ENCODE peak calls at places on chromosome X, in seven cellular contexts. N is astrocyte of the cerebellum; I is astrocyte; Z is CD8-positive, alpha-beta memory T cell; Q is HCT116; W is skeletal muscle cell; A is OCI-LY7. M is an unnamed sample.

GRCh38 chrX:47146121-47146935 is 1.3 kb downstream of the RBM10 start:
- DNase-seq in N (no peak), I (no peak), Z (peak), Q (no peak), W (no peak), A (no peak), M (no peak)

GRCh38 chrX:147884958-147885357 is 26.8 kb upstream of the FMR1 start:
- DNase-seq in N (no peak), I (no peak), Z (no peak), Q (no peak), W (no peak), A (no peak), M (peak)

GRCh38 chrX:101136235-101136634 is 38.2 kb downstream of the CENPI start:
- DNase-seq in N (no peak), I (peak), Z (no peak), Q (no peak), W (no peak), A (no peak), M (no peak)

GRCh38 chrX:103817502-103817901 is 14.6 kb downstream of the RAB9B start:
- DNase-seq in N (peak), I (no peak), Z (peak), Q (peak), W (no peak), A (peak), M (peak)

GRCh38 chrX:39749728-39750127 is 348.0 kb downstream of the BCOR start:
- DNase-seq in N (no peak), I (no peak), Z (no peak), Q (no peak), W (no peak), A (no peak), M (no peak)

GRCh38 chrX:40201486-40201885 is 103.7 kb upstream of the BCOR start:
- DNase-seq in N (no peak), I (no peak), Z (no peak), Q (no peak), W (no peak), A (peak), M (no peak)

GRCh38 chrX:67612231-67612630 is 68.4 kb downstream of the AR start:
- DNase-seq in N (no peak), I (peak), Z (no peak), Q (no peak), W (peak), A (no peak), M (peak)

GRCh38 chrX:110089656-110090404 is 86.9 kb downstream of the TMEM164 start:
- DNase-seq in N (no peak), I (peak), Z (no peak), Q (no peak), W (no peak), A (no peak), M (no peak)

GRCh38 chrX:104482757-104483156 is 83.2 kb upstream of the IL1RAPL2 start:
- DNase-seq in N (no peak), I (no peak), Z (no peak), Q (no peak), W (no peak), A (peak), M (peak)

DNA sequence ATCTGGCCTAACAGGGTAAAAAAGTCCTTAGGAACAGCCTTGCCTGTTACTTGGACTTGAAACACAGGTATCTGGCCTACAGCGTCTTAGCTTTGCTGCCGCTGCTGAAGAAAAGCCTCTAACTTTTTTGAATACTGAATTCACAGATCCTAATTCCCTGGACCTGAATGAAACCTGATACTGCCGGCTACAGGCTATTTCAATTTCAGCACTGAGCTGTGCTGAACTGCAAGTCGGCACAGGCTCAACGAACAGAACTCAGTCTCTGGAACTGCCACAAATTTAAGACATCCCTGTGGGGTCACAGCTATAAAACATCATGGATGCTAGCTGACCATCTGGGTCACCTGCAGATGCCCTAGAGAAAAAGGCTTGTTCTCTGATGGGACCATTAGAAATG is 7.2 kb downstream of the NR0B1 start:
- DNase-seq in N (no peak), I (peak), Z (no peak), Q (no peak), W (no peak), A (no peak), M (peak)
- H3K4me3 ChIP-seq in N (no peak), I (no peak), Z (no peak), Q (no peak), W (no peak), A (no peak), M (no peak)

GRCh38 chrX:53438174-53438831 is 4.1 kb upstream of the HSD17B10 start:
- DNase-seq in N (no peak), I (no peak), Z (no peak), Q (no peak), W (no peak), A (no peak), M (no peak)

GRCh38 chrX:53438832-53439230 is 4.7 kb upstream of the HSD17B10 start:
- DNase-seq in N (no peak), I (no peak), Z (no peak), Q (no peak), W (no peak), A (no peak), M (no peak)

GRCh38 chrX:53441531-53442321 is 7.6 kb upstream of the HSD17B10 start:
- DNase-seq in N (no peak), I (peak), Z (peak), Q (peak), W (no peak), A (no peak), M (peak)

GRCh38 chrX:53440631-53441517 is 6.7 kb upstream of the HSD17B10 start:
- DNase-seq in N (no peak), I (peak), Z (no peak), Q (no peak), W (no peak), A (no peak), M (peak)

DNA sequence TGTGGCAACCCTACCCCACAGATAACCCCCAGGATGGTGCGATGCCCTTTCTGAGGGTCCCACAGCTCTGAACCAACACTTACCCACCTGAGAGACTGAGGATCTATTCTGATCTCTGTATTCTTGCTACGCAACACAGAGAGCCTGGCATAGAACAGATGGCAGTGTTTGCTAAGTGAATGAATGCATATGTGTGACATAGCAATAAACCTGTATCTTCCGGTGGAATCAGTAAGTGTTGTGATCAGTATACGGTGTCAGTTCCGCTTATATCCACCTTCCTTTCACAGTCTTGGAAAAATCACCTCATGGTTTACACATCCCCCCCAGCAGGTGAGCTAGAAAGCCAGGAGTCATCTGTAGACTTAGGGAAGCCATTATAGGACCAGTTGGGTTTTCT is 5.9 kb upstream of the HSD17B10 start:
- DNase-seq in N (no peak), I (no peak), Z (no peak), Q (no peak), W (no peak), A (no peak), M (no peak)
- H3K4me3 ChIP-seq in N (no peak), I (no peak), Z (no peak), Q (peak), W (peak), A (no peak), M (peak)

GRCh38 chrX:114583646-114584433 is at the start of gene HTR2C:
- DNase-seq in N (no peak), I (no peak), Z (no peak), Q (no peak), W (no peak), A (no peak), M (no peak)
- H3K4me3 ChIP-seq in N (peak), I (no peak), Z (no peak), Q (no peak), W (peak), A (no peak), M (no peak)

GRCh38 chrX:25013593-25014365 is 2.0 kb downstream of the ARX start:
- DNase-seq in N (no peak), I (no peak), Z (no peak), Q (no peak), W (no peak), A (peak), M (no peak)

GRCh38 chrX:25010784-25011588 is 4.8 kb downstream of the ARX start:
- DNase-seq in N (no peak), I (no peak), Z (no peak), Q (no peak), W (no peak), A (no peak), M (no peak)

GRCh38 chrX:25012793-25013592 is 2.8 kb downstream of the ARX start:
- DNase-seq in N (no peak), I (no peak), Z (no peak), Q (no peak), W (no peak), A (no peak), M (no peak)

GRCh38 chrX:25011589-25012432 is 4.0 kb downstream of the ARX start:
- DNase-seq in N (no peak), I (no peak), Z (no peak), Q (no peak), W (no peak), A (no peak), M (no peak)

GRCh38 chrX:25012433-25012735 is 3.4 kb downstream of the ARX start:
- DNase-seq in N (no peak), I (no peak), Z (no peak), Q (no peak), W (no peak), A (no peak), M (no peak)
- H3K4me3 ChIP-seq in N (no peak), I (no peak), Z (no peak), Q (no peak), W (no peak), A (no peak), M (no peak)

GRCh38 chrX:115582871-115583729 is 22.1 kb downstream of the PLS3 start:
- DNase-seq in N (no peak), I (peak), Z (no peak), Q (no peak), W (no peak), A (no peak), M (peak)
- H3K4me3 ChIP-seq in N (no peak), I (no peak), Z (no peak), Q (no peak), W (no peak), A (no peak), M (no peak)

GRCh38 chrX:154819771-154820341 is 14.6 kb upstream of the MPP1 start:
- DNase-seq in N (no peak), I (no peak), Z (no peak), Q (no peak), W (no peak), A (no peak), M (no peak)

GRCh38 chrX:154824638-154825037 is 9.8 kb downstream of the SMIM9 start:
- DNase-seq in N (no peak), I (no peak), Z (no peak), Q (no peak), W (no peak), A (no peak), M (no peak)

GRCh38 chrX:154822029-154822428 is 12.4 kb downstream of the SMIM9 start:
- DNase-seq in N (no peak), I (no peak), Z (no peak), Q (no peak), W (no peak), A (no peak), M (no peak)

GRCh38 chrX:154818916-154819770 is 13.9 kb upstream of the MPP1 start:
- DNase-seq in N (no peak), I (no peak), Z (no peak), Q (no peak), W (no peak), A (no peak), M (no peak)

DNA sequence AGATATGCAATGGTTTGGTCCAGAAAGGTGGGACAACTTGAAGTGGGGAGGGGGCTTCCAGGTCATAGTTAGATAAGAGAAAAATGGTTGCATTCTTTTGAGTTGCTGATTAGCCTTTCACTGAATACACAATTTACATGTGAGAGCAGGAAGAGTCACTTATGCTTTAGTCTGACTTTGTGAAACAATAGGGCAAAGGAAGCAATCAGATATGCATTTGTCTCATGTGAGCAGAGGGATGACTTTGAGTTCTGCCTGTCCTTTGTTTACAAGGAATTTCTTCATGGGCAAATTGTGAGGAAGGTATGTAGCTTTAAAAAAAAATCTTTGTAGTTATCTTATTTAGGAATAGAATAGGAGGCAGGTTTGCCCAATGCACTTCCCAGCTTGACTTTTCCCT is 12.9 kb downstream of the SMIM9 start:
- DNase-seq in N (no peak), I (no peak), Z (no peak), Q (no peak), W (no peak), A (no peak), M (no peak)
- H3K4me3 ChIP-seq in N (no peak), I (no peak), Z (no peak), Q (no peak), W (no peak), A (no peak), M (no peak)

GRCh38 chrX:11764602-11765067 is 6.6 kb downstream of the MSL3 start:
- DNase-seq in N (no peak), I (no peak), Z (no peak), Q (no peak), W (no peak), A (no peak), M (no peak)
- H3K4me3 ChIP-seq in N (no peak), I (no peak), Z (peak), Q (no peak), W (no peak), A (no peak), M (no peak)

DNA sequence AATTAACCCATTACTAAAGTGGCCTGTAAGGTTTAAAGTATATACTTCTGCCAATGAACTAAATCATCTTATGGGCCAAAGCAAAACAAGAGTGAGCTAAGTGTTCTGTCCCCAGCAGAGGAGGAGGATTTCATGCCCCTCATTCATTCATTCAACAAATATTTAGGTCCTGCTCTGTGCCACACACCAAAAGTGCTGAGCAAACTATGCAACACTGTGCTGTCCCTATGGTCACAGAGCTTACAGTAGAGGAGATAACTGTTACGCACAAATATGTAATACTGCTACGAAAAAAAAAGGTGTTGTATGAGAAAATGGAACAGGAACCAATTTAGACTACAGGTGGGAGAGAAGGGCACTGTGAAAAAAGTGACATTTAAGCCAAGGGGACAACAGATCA is 1.7 kb downstream of the SH3KBP1 start:
- DNase-seq in N (no peak), I (no peak), Z (no peak), Q (no peak), W (no peak), A (no peak), M (no peak)
- H3K4me3 ChIP-seq in N (no peak), I (peak), Z (no peak), Q (no peak), W (peak), A (peak), M (no peak)

M was measured in fibroblast of mammary gland.